ENCODE peak calls at places on chromosomes 6 and 20, in eight cellular contexts. A is CD4-positive, alpha-beta T cell; Q is HL-60; J is cardiac septum; S is NCI-H2029 treated with DMSO at 0.1 percent for 48 hours; C is stimulated activated CD8-positive, alpha-beta memory T cell treated with anti-CD3 and anti-CD28 coated beads, Interleukin-7, amount 100 ng/mL, for 1 hour; Y is psoas muscle; N is HTR-8/SVneo. F is an unnamed sample.

GRCh38 chr20:36543187-36544133 is 2.1 kb downstream of the MYL9 start:
- DNase-seq in A (no peak), Q (no peak), J (peak; percentile 90), S (no peak), C (no peak), Y (peak; percentile 88), N (no peak), F (no peak)

GRCh38 chr6:109644131-109644530 is 46.9 kb downstream of the AK9 start:
- DNase-seq in A (no peak), Q (no peak), J (no peak), S (no peak), C (no peak), Y (no peak), N (no peak), F (no peak)

GRCh38 chr20:56111951-56112730 is 106.8 kb upstream of the CBLN4 start:
- DNase-seq in A (no peak), Q (no peak), J (no peak), S (no peak), C (no peak), Y (no peak), N (no peak), F (no peak)

GRCh38 chr6:151276112-151276745 is 36.5 kb downstream of the AKAP12 start:
- DNase-seq in A (no peak), Q (no peak), J (no peak), S (no peak), C (no peak), Y (peak; percentile 67), N (no peak), F (no peak)

GRCh38 chr6:30041821-30042220 is 19.2 kb upstream of the POLR1H start:
- DNase-seq in A (no peak), Q (no peak), J (no peak), S (no peak), C (no peak), Y (no peak), N (no peak), F (no peak)

GRCh38 chr20:24698706-24699206 is 229.3 kb downstream of the SYNDIG1 start:
- DNase-seq in A (no peak), Q (no peak), J (no peak), S (no peak), C (no peak), Y (no peak), N (no peak), F (no peak)

GRCh38 chr20:10079964-10080363 is 45.2 kb downstream of the ANKEF1 start:
- DNase-seq in A (no peak), Q (no peak), J (no peak), S (no peak), C (no peak), Y (no peak), N (no peak), F (no peak)

GRCh38 chr6:37396571-37397185 is 36.3 kb upstream of the CMTR1 start:
- DNase-seq in A (no peak), Q (no peak), J (no peak), S (no peak), C (no peak), Y (no peak), N (no peak), F (no peak)

GRCh38 chr6:111580826-111581505 is 24.7 kb downstream of the TRAF3IP2 start:
- DNase-seq in A (no peak), Q (no peak), J (no peak), S (peak; percentile 25), C (no peak), Y (peak; percentile 36), N (no peak), F (no peak)

GRCh38 chr6:4582506-4582905 is 193.7 kb upstream of the CDYL start:
- DNase-seq in A (no peak), Q (peak; percentile 58), J (no peak), S (no peak), C (no peak), Y (no peak), N (no peak), F (no peak)

GRCh38 chr6:170393807-170394399 is 87.3 kb downstream of the FAM120B start:
- DNase-seq in A (no peak), Q (no peak), J (no peak), S (no peak), C (no peak), Y (no peak), N (no peak), F (no peak)

GRCh38 chr20:1660263-1660662 is 2.7 kb upstream of the SIRPG start:
- DNase-seq in A (no peak), Q (no peak), J (no peak), S (no peak), C (no peak), Y (no peak), N (no peak), F (no peak)

GRCh38 chr20:32920530-32921298 is 62.0 kb downstream of the EFCAB8 start:
- DNase-seq in A (no peak), Q (no peak), J (no peak), S (no peak), C (no peak), Y (no peak), N (no peak), F (no peak)

GRCh38 chr20:19682249-19682648 is 75.8 kb upstream of the RIN2 start:
- DNase-seq in A (no peak), Q (no peak), J (no peak), S (no peak), C (no peak), Y (no peak), N (no peak), F (no peak)

GRCh38 chr6:158027590-158028285 is 46.1 kb downstream of the SYNJ2 start:
- DNase-seq in A (no peak), Q (no peak), J (no peak), S (no peak), C (no peak), Y (no peak), N (no peak), F (no peak)

F was measured in CMK.